ENCODE peak calls at places on chromosomes 1 and 21, in eight cellular contexts. R, U, V, W, N, T, P and B are unnamed samples. For H3K27me3, the result is how much of the 10 kb centered on the place peaks cover.

GRCh38 chr1:64031191-64031590 is 172.2 kb upstream of the UBE2U start:
- DNase-seq in R (no peak), U (no peak), V (no peak), W (no peak), N (no peak), T (no peak), P (no peak), B (no peak)

GRCh38 chr1:197285526-197286217 is 17.6 kb downstream of the CRB1 start:
- DNase-seq in R (no peak), U (no peak), V (peak), W (no peak), N (no peak), T (no peak), P (no peak), B (no peak)

GRCh38 chr1:193614817-193615216 is 428.4 kb upstream of the B3GALT2 start:
- DNase-seq in R (no peak), U (peak), V (no peak), W (no peak), N (no peak), T (no peak), P (no peak), B (no peak)

GRCh38 chr1:97796716-97797115 is 124.1 kb downstream of the DPYD start:
- DNase-seq in R (no peak), U (peak), V (no peak), W (no peak), N (no peak), T (no peak), P (no peak), B (no peak)

GRCh38 chr1:212754715-212755114 is 36.9 kb downstream of the NSL1 start:
- DNase-seq in R (no peak), U (peak), V (no peak), W (no peak), N (no peak), T (no peak), P (no peak), B (no peak)

GRCh38 chr21:33292724-33293123 is 26.6 kb downstream of the IL10RB start:
- DNase-seq in R (no peak), U (no peak), V (no peak), W (no peak), N (no peak), T (no peak), P (no peak), B (no peak)

GRCh38 chr21:33761104-33762036 is 119.1 kb downstream of the ITSN1 start:
- DNase-seq in R (peak), U (peak), V (peak), W (no peak), N (no peak), T (no peak), P (no peak), B (no peak)

GRCh38 chr1:40221977-40222772 is 25.6 kb upstream of the TMCO2 start:
- DNase-seq in R (no peak), U (no peak), V (no peak), W (no peak), N (no peak), T (no peak), P (no peak), B (no peak)

GRCh38 chr1:115282825-115283224 is 55.2 kb downstream of the NGF start:
- DNase-seq in R (peak), U (no peak), V (no peak), W (no peak), N (peak), T (no peak), P (peak), B (peak)

GRCh38 chr21:37780991-37781983 is 135.0 kb downstream of the KCNJ6 start:
- DNase-seq in R (no peak), U (no peak), V (no peak), W (no peak), N (no peak), T (no peak), P (no peak), B (no peak)

GRCh38 chr1:226739696-226740065 is 599 bp upstream of the ITPKB start:
- DNase-seq in R (no peak), U (no peak), V (no peak), W (no peak), N (no peak), T (no peak), P (no peak), B (no peak)

GRCh38 chr1:225866061-225866844 is 15.9 kb downstream of the TMEM63A start:
- DNase-seq in R (no peak), U (no peak), V (no peak), W (no peak), N (no peak), T (no peak), P (no peak), B (no peak)

GRCh38 chr1:43293896-43294760 is 6.7 kb upstream of the TIE1 start:
- DNase-seq in R (no peak), U (peak), V (no peak), W (peak), N (peak), T (no peak), P (no peak), B (no peak)

GRCh38 chr21:19326581-19327319 is 923.2 kb upstream of the TMPRSS15 start:
- DNase-seq in R (no peak), U (no peak), V (no peak), W (no peak), N (no peak), T (no peak), P (no peak), B (no peak)

GRCh38 chr1:115266729-115267421 is 71.2 kb downstream of the NGF start:
- DNase-seq in R (no peak), U (no peak), V (no peak), W (no peak), N (no peak), T (no peak), P (peak), B (no peak)

GRCh38 chr1:20153000-20153418 is 13.9 kb downstream of the PLA2G2F start:
- DNase-seq in R (peak), U (peak), V (no peak), W (no peak), N (no peak), T (no peak), P (peak), B (peak)

GRCh38 chr21:21764281-21764680 is 766.1 kb downstream of the NCAM2 start:
- DNase-seq in R (no peak), U (no peak), V (no peak), W (no peak), N (no peak), T (no peak), P (no peak), B (no peak)

GRCh38 chr1:46406881-46407608 is 12.9 kb downstream of the FAAH start:
- DNase-seq in R (no peak), U (peak), V (no peak), W (no peak), N (no peak), T (peak), P (no peak), B (no peak)

GRCh38 chr1:232764458-232765231 is 40.6 kb upstream of the MAP10 start:
- DNase-seq in R (no peak), U (no peak), V (peak), W (no peak), N (no peak), T (no peak), P (no peak), B (no peak)

GRCh38 chr1:31617917-31618746 is 643 bp downstream of the HCRTR1 start:
- DNase-seq in R (no peak), U (peak), V (peak), W (no peak), N (no peak), T (peak), P (no peak), B (peak)

GRCh38 chr1:180912801-180913616 is at the start of gene KIAA1614:
- DNase-seq in R (peak), U (peak), V (peak), W (no peak), N (peak), T (peak), P (no peak), B (no peak)

DNA sequence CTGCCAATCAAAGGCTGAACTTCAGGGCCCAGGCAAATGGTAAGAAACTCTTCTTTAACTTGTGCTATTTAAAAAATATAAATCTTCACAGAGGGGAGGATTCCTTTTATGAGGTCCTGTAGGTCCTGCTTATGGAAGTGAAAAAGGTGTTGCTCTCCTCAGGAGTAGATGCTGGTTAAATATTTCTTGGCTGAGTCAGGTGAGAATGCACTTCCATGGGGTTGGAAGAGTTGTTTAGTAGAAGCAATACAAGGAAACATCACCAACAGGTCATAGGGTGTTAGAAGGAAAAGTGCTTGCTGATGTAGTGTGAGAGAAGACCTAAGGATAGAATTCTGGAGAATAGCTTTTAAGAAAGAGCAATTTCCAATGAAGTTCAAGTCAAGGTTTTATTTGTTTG is 42.2 kb upstream of the ATP1A1 start:
- DNase-seq in R (no peak), U (no peak), V (no peak), W (no peak), N (no peak), T (no peak), P (no peak), B (no peak)
- H3K27ac ChIP-seq in R (no peak), U (no peak), V (peak), W (no peak), N (no peak), T (no peak), P (no peak), B (no peak)

DNA sequence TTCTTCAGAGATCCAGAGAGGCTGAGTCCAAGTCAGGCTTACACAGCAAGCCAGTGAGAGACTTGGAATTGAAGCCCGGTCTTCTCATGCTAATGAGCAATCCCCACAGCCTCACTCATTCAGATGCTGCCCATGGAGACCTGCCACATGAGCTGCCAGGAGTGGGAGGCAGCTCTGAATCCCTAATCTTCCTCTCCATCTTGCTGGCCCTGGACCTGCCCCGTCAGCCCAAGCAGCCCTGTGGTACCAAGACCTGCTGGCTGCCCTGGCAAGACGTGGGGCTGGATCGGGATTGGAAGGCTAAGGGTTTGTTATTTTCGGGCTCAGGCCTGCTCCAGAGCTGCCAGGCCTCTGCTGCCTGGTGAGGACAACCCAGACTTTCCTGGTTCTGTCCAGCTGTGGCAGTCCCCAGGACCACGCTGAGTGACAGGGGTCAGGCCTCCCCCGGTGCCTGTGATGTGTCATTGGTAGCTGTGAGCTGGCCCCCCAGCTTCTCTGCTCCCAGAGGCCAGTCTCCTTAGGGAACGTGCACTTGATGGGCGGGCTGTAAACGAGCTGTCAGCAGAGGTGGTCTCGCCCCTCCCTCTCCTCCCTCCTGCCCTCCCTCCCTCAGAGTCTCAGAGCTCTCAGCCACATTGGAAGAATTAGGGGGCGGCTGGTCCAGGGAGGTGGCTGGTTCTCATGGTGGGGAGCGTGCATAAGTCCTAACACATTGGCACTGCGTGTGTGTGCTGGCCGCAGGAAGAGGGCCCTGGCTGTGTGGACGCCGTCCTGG is 135.1 kb downstream of the FOXD2 start:
- DNase-seq in R (no peak), U (no peak), V (no peak), W (no peak), N (peak), T (no peak), P (no peak), B (no peak)
- H3K27me3 ChIP-seq in R (under half), U (under half), V (under half), W (under half), N (under half), T (under half), P (under half), B (under half)

DNA sequence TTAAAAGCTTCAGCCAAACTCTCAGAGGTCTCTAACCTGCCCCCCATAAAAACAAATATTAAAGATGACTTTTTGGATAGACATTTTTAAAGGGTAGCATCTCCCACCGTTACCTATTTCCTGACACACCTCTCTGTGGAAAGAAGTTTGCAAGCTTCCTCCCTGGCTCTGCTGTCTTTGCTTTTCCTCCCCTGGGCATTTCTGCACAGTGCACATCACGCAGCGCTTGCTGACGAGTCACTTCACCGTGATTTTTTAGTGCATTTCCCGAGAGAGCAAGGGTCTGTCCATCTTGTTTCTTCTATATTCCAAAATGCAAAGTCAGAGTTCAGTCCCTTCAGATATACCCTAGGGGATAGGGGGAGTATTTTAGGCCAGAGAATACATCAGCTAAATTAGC is 22.1 kb downstream of the SMYD2 start:
- DNase-seq in R (no peak), U (no peak), V (no peak), W (no peak), N (no peak), T (no peak), P (no peak), B (no peak)
- H3K4me3 ChIP-seq in R (peak), U (no peak), V (no peak), W (no peak), N (no peak), T (no peak), P (no peak), B (no peak)

GRCh38 chr1:89600792-89601191 is 32.1 kb upstream of the LRRC8C start:
- DNase-seq in R (no peak), U (no peak), V (no peak), W (no peak), N (no peak), T (no peak), P (no peak), B (no peak)

GRCh38 chr1:89603651-89604413 is 29.1 kb upstream of the LRRC8C start:
- DNase-seq in R (no peak), U (no peak), V (no peak), W (no peak), N (no peak), T (no peak), P (no peak), B (no peak)

GRCh38 chr1:89604414-89604735 is 28.5 kb upstream of the LRRC8C start:
- DNase-seq in R (no peak), U (no peak), V (no peak), W (no peak), N (no peak), T (no peak), P (no peak), B (no peak)

GRCh38 chr1:89605692-89606091 is 27.2 kb upstream of the LRRC8C start:
- DNase-seq in R (no peak), U (no peak), V (no peak), W (no peak), N (no peak), T (no peak), P (no peak), B (no peak)

DNA sequence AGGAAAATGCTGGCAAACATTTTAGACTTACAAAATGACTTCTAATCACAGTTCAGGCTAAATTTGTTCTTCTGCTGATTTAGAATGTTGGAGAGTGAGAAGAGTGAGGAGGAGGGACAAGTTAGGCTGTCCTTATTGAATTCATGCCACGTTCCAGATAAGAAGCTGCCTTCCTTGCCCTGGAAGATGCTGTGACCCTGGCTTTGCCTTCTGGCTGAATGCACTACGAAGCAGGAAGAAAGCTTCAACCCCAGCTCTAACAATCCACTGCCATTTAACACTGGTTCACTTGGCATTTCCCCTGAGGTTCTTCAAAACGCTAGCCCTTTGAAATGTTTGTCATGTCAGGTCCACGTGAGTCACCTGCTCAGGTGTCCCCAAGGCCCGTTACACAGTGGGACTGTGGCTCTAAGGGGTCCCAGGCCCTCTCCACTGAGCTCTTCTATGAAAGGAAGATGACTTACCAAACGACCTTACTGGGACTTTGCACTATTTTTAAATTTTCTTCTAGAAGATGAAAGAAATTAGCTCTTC is 30.0 kb upstream of the LRRC8C start:
- DNase-seq in R (no peak), U (no peak), V (no peak), W (no peak), N (no peak), T (no peak), P (no peak), B (peak)
- H3K27ac ChIP-seq in R (no peak), U (no peak), V (no peak), W (peak), N (no peak), T (no peak), P (peak), B (no peak)

GRCh38 chr1:92480813-92481597 is 5.7 kb downstream of the GFI1 start:
- DNase-seq in R (no peak), U (peak), V (peak), W (no peak), N (peak), T (peak), P (no peak), B (no peak)
- H3K27me3 ChIP-seq in R (under half), U (half or more), V (half or more), W (half or more), N (half or more), T (half or more), P (half or more), B (under half)

DNA sequence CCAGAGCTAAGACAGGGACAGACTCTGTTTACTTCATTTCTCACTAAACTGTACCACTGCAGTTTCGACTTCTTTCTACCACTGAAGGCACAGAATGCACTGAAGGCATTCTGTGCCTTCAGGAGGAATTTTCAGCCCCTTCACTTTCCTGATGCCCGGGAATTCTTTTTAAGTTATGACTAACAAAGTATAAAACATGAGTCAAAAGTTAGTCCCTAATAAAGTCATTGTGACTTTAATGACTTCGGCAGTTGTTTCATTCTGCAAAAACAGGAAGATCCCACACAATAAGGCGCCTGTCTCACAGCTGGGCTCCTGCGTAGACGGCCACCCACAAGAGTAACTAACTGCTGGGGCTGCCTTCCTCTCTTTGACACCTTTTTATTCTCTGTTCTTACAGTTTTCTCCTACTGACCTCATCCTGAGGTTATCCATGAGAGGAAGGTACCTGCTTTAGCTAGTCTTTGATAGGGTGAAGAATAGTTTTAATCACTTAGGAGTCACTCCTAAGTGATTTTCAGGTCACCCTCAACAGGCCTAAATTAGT is 183.9 kb upstream of the SGIP1 start:
- DNase-seq in R (no peak), U (peak), V (no peak), W (no peak), N (no peak), T (no peak), P (no peak), B (peak)
- H3K4me3 ChIP-seq in R (peak), U (no peak), V (no peak), W (no peak), N (no peak), T (no peak), P (no peak), B (no peak)

GRCh38 chr21:29315155-29315749 is 16.5 kb downstream of the BACH1 start:
- DNase-seq in R (no peak), U (peak), V (no peak), W (no peak), N (no peak), T (no peak), P (no peak), B (no peak)
- H3K27ac ChIP-seq in R (no peak), U (no peak), V (no peak), W (no peak), N (no peak), T (no peak), P (no peak), B (no peak)

GRCh38 chr1:91345395-91346005 is 59.1 kb downstream of the HFM1 start:
- DNase-seq in R (no peak), U (no peak), V (no peak), W (no peak), N (no peak), T (no peak), P (no peak), B (no peak)
- H3K27me3 ChIP-seq in R (under half), U (under half), V (under half), W (under half), N (under half), T (under half), P (under half), B (under half)